ENCODE peak calls at places on chromosomes 2 and 18, in nine cellular contexts. One of them, this sample, is unnamed.

GRCh38 chr18:72181241-72181764 is 362.8 kb downstream of the CBLN2 start:
- DNase-seq in Kasumi-1: no peak
- DNase-seq in stimulated activated naive CD4-positive, alpha-beta T cell: no peak
- DNase-seq in astrocyte of the spinal cord: no peak
- DNase-seq in HT1080: no peak
- DNase-seq in hippocampal formation: no peak
- DNase-seq in HEK293T: no peak
- DNase-seq in smooth muscle cell of the brain vasculature: no peak
- DNase-seq in activated naive CD4-positive, alpha-beta T cell treated with Interleukin-2 at 50 U/mL for 16 hours: no peak
- DNase-seq in this sample: no peak

GRCh38 chr2:7612969-7613368 is 695.8 kb downstream of the RNF144A start:
- DNase-seq in Kasumi-1: no peak
- DNase-seq in stimulated activated naive CD4-positive, alpha-beta T cell: no peak
- DNase-seq in astrocyte of the spinal cord: peak
- DNase-seq in HT1080: peak
- DNase-seq in hippocampal formation: no peak
- DNase-seq in HEK293T: no peak
- DNase-seq in smooth muscle cell of the brain vasculature: no peak
- DNase-seq in activated naive CD4-positive, alpha-beta T cell treated with Interleukin-2 at 50 U/mL for 16 hours: no peak
- DNase-seq in this sample: no peak

GRCh38 chr2:128727914-128728313 is 409.2 kb upstream of the HS6ST1 start:
- DNase-seq in Kasumi-1: peak
- DNase-seq in stimulated activated naive CD4-positive, alpha-beta T cell: no peak
- DNase-seq in astrocyte of the spinal cord: peak
- DNase-seq in HT1080: peak
- DNase-seq in hippocampal formation: no peak
- DNase-seq in HEK293T: no peak
- DNase-seq in smooth muscle cell of the brain vasculature: no peak
- DNase-seq in activated naive CD4-positive, alpha-beta T cell treated with Interleukin-2 at 50 U/mL for 16 hours: no peak
- DNase-seq in this sample: no peak

GRCh38 chr2:187842978-187843847 is 289.0 kb upstream of the TFPI start:
- DNase-seq in Kasumi-1: peak
- DNase-seq in stimulated activated naive CD4-positive, alpha-beta T cell: no peak
- DNase-seq in astrocyte of the spinal cord: peak
- DNase-seq in HT1080: peak
- DNase-seq in hippocampal formation: peak
- DNase-seq in HEK293T: peak
- DNase-seq in smooth muscle cell of the brain vasculature: peak
- DNase-seq in activated naive CD4-positive, alpha-beta T cell treated with Interleukin-2 at 50 U/mL for 16 hours: no peak
- DNase-seq in this sample: peak

GRCh38 chr2:33848486-33848885 is 249.4 kb upstream of the FAM98A start:
- DNase-seq in Kasumi-1: no peak
- DNase-seq in stimulated activated naive CD4-positive, alpha-beta T cell: no peak
- DNase-seq in astrocyte of the spinal cord: peak
- DNase-seq in HT1080: peak
- DNase-seq in hippocampal formation: no peak
- DNase-seq in HEK293T: no peak
- DNase-seq in smooth muscle cell of the brain vasculature: no peak
- DNase-seq in activated naive CD4-positive, alpha-beta T cell treated with Interleukin-2 at 50 U/mL for 16 hours: no peak
- DNase-seq in this sample: no peak

GRCh38 chr2:160039166-160039903 is 23.1 kb downstream of the PLA2R1 start:
- DNase-seq in Kasumi-1: no peak
- DNase-seq in stimulated activated naive CD4-positive, alpha-beta T cell: no peak
- DNase-seq in astrocyte of the spinal cord: peak
- DNase-seq in HT1080: peak
- DNase-seq in hippocampal formation: no peak
- DNase-seq in HEK293T: no peak
- DNase-seq in smooth muscle cell of the brain vasculature: peak
- DNase-seq in activated naive CD4-positive, alpha-beta T cell treated with Interleukin-2 at 50 U/mL for 16 hours: no peak
- DNase-seq in this sample: no peak

GRCh38 chr2:181782630-181783029 is 102.3 kb upstream of the NEUROD1 start:
- DNase-seq in Kasumi-1: no peak
- DNase-seq in stimulated activated naive CD4-positive, alpha-beta T cell: no peak
- DNase-seq in astrocyte of the spinal cord: peak
- DNase-seq in HT1080: no peak
- DNase-seq in hippocampal formation: no peak
- DNase-seq in HEK293T: no peak
- DNase-seq in smooth muscle cell of the brain vasculature: no peak
- DNase-seq in activated naive CD4-positive, alpha-beta T cell treated with Interleukin-2 at 50 U/mL for 16 hours: no peak
- DNase-seq in this sample: no peak

GRCh38 chr2:151576080-151576479 is 158.2 kb downstream of the NEB start:
- DNase-seq in Kasumi-1: no peak
- DNase-seq in stimulated activated naive CD4-positive, alpha-beta T cell: no peak
- DNase-seq in astrocyte of the spinal cord: no peak
- DNase-seq in HT1080: no peak
- DNase-seq in hippocampal formation: no peak
- DNase-seq in HEK293T: no peak
- DNase-seq in smooth muscle cell of the brain vasculature: no peak
- DNase-seq in activated naive CD4-positive, alpha-beta T cell treated with Interleukin-2 at 50 U/mL for 16 hours: no peak
- DNase-seq in this sample: no peak

GRCh38 chr18:23758281-23758680 is 69.0 kb downstream of the LAMA3 start:
- DNase-seq in Kasumi-1: no peak
- DNase-seq in stimulated activated naive CD4-positive, alpha-beta T cell: no peak
- DNase-seq in astrocyte of the spinal cord: no peak
- DNase-seq in HT1080: no peak
- DNase-seq in hippocampal formation: no peak
- DNase-seq in HEK293T: no peak
- DNase-seq in smooth muscle cell of the brain vasculature: no peak
- DNase-seq in activated naive CD4-positive, alpha-beta T cell treated with Interleukin-2 at 50 U/mL for 16 hours: no peak
- DNase-seq in this sample: no peak

GRCh38 chr2:202423139-202423538 is 47.0 kb downstream of the BMPR2 start:
- DNase-seq in Kasumi-1: no peak
- DNase-seq in stimulated activated naive CD4-positive, alpha-beta T cell: no peak
- DNase-seq in astrocyte of the spinal cord: no peak
- DNase-seq in HT1080: no peak
- DNase-seq in hippocampal formation: no peak
- DNase-seq in HEK293T: no peak
- DNase-seq in smooth muscle cell of the brain vasculature: no peak
- DNase-seq in activated naive CD4-positive, alpha-beta T cell treated with Interleukin-2 at 50 U/mL for 16 hours: no peak
- DNase-seq in this sample: no peak

GRCh38 chr2:166184789-166185188 is 57.0 kb upstream of the SCN1A start:
- DNase-seq in Kasumi-1: no peak
- DNase-seq in stimulated activated naive CD4-positive, alpha-beta T cell: no peak
- DNase-seq in astrocyte of the spinal cord: no peak
- DNase-seq in HT1080: no peak
- DNase-seq in hippocampal formation: no peak
- DNase-seq in HEK293T: no peak
- DNase-seq in smooth muscle cell of the brain vasculature: no peak
- DNase-seq in activated naive CD4-positive, alpha-beta T cell treated with Interleukin-2 at 50 U/mL for 16 hours: no peak
- DNase-seq in this sample: no peak

GRCh38 chr2:108194409-108195132 is 45.2 kb upstream of the SULT1C3 start:
- DNase-seq in Kasumi-1: peak
- DNase-seq in stimulated activated naive CD4-positive, alpha-beta T cell: no peak
- DNase-seq in astrocyte of the spinal cord: no peak
- DNase-seq in HT1080: no peak
- DNase-seq in hippocampal formation: no peak
- DNase-seq in HEK293T: no peak
- DNase-seq in smooth muscle cell of the brain vasculature: no peak
- DNase-seq in activated naive CD4-positive, alpha-beta T cell treated with Interleukin-2 at 50 U/mL for 16 hours: no peak
- DNase-seq in this sample: peak

GRCh38 chr2:153536105-153536504 is 57.5 kb upstream of the RPRM start:
- DNase-seq in Kasumi-1: no peak
- DNase-seq in stimulated activated naive CD4-positive, alpha-beta T cell: no peak
- DNase-seq in astrocyte of the spinal cord: no peak
- DNase-seq in HT1080: no peak
- DNase-seq in hippocampal formation: no peak
- DNase-seq in HEK293T: no peak
- DNase-seq in smooth muscle cell of the brain vasculature: no peak
- DNase-seq in activated naive CD4-positive, alpha-beta T cell treated with Interleukin-2 at 50 U/mL for 16 hours: no peak
- DNase-seq in this sample: no peak

GRCh38 chr2:230788554-230789175 is 76.0 kb downstream of the CAB39 start:
- DNase-seq in Kasumi-1: no peak
- DNase-seq in stimulated activated naive CD4-positive, alpha-beta T cell: no peak
- DNase-seq in astrocyte of the spinal cord: no peak
- DNase-seq in HT1080: no peak
- DNase-seq in hippocampal formation: no peak
- DNase-seq in HEK293T: no peak
- DNase-seq in smooth muscle cell of the brain vasculature: no peak
- DNase-seq in activated naive CD4-positive, alpha-beta T cell treated with Interleukin-2 at 50 U/mL for 16 hours: no peak
- DNase-seq in this sample: no peak

GRCh38 chr2:191625016-191625415 is 52.9 kb upstream of the NABP1 start:
- DNase-seq in Kasumi-1: peak
- DNase-seq in stimulated activated naive CD4-positive, alpha-beta T cell: peak
- DNase-seq in astrocyte of the spinal cord: peak
- DNase-seq in HT1080: peak
- DNase-seq in hippocampal formation: no peak
- DNase-seq in HEK293T: no peak
- DNase-seq in smooth muscle cell of the brain vasculature: no peak
- DNase-seq in activated naive CD4-positive, alpha-beta T cell treated with Interleukin-2 at 50 U/mL for 16 hours: peak
- DNase-seq in this sample: no peak

GRCh38 chr2:64189167-64189566 is 44.9 kb upstream of the PELI1 start:
- DNase-seq in Kasumi-1: no peak
- DNase-seq in stimulated activated naive CD4-positive, alpha-beta T cell: no peak
- DNase-seq in astrocyte of the spinal cord: no peak
- DNase-seq in HT1080: no peak
- DNase-seq in hippocampal formation: no peak
- DNase-seq in HEK293T: no peak
- DNase-seq in smooth muscle cell of the brain vasculature: no peak
- DNase-seq in activated naive CD4-positive, alpha-beta T cell treated with Interleukin-2 at 50 U/mL for 16 hours: no peak
- DNase-seq in this sample: no peak

GRCh38 chr2:222627764-222628163 is 28.1 kb downstream of the FARSB start:
- DNase-seq in Kasumi-1: no peak
- DNase-seq in stimulated activated naive CD4-positive, alpha-beta T cell: no peak
- DNase-seq in astrocyte of the spinal cord: peak
- DNase-seq in HT1080: no peak
- DNase-seq in hippocampal formation: no peak
- DNase-seq in HEK293T: no peak
- DNase-seq in smooth muscle cell of the brain vasculature: peak
- DNase-seq in activated naive CD4-positive, alpha-beta T cell treated with Interleukin-2 at 50 U/mL for 16 hours: no peak
- DNase-seq in this sample: no peak

GRCh38 chr18:26696318-26696717 is 148.0 kb upstream of the KCTD1 start:
- DNase-seq in Kasumi-1: no peak
- DNase-seq in stimulated activated naive CD4-positive, alpha-beta T cell: no peak
- DNase-seq in astrocyte of the spinal cord: no peak
- DNase-seq in HT1080: no peak
- DNase-seq in hippocampal formation: no peak
- DNase-seq in HEK293T: no peak
- DNase-seq in smooth muscle cell of the brain vasculature: no peak
- DNase-seq in activated naive CD4-positive, alpha-beta T cell treated with Interleukin-2 at 50 U/mL for 16 hours: no peak
- DNase-seq in this sample: no peak

GRCh38 chr2:157367704-157368103 is 42.1 kb upstream of the ERMN start:
- DNase-seq in Kasumi-1: no peak
- DNase-seq in stimulated activated naive CD4-positive, alpha-beta T cell: no peak
- DNase-seq in astrocyte of the spinal cord: no peak
- DNase-seq in HT1080: no peak
- DNase-seq in hippocampal formation: no peak
- DNase-seq in HEK293T: no peak
- DNase-seq in smooth muscle cell of the brain vasculature: no peak
- DNase-seq in activated naive CD4-positive, alpha-beta T cell treated with Interleukin-2 at 50 U/mL for 16 hours: no peak
- DNase-seq in this sample: no peak

GRCh38 chr2:42810971-42811865 is 18.8 kb upstream of the HAAO start:
- DNase-seq in Kasumi-1: peak
- DNase-seq in stimulated activated naive CD4-positive, alpha-beta T cell: peak
- DNase-seq in astrocyte of the spinal cord: peak
- DNase-seq in HT1080: no peak
- DNase-seq in hippocampal formation: peak
- DNase-seq in HEK293T: peak
- DNase-seq in smooth muscle cell of the brain vasculature: peak
- DNase-seq in activated naive CD4-positive, alpha-beta T cell treated with Interleukin-2 at 50 U/mL for 16 hours: peak
- DNase-seq in this sample: no peak

GRCh38 chr18:13573750-13574149 is 152.6 kb downstream of the FAM210A start:
- DNase-seq in Kasumi-1: no peak
- DNase-seq in stimulated activated naive CD4-positive, alpha-beta T cell: no peak
- DNase-seq in astrocyte of the spinal cord: no peak
- DNase-seq in HT1080: no peak
- DNase-seq in hippocampal formation: no peak
- DNase-seq in HEK293T: no peak
- DNase-seq in smooth muscle cell of the brain vasculature: no peak
- DNase-seq in activated naive CD4-positive, alpha-beta T cell treated with Interleukin-2 at 50 U/mL for 16 hours: no peak
- DNase-seq in this sample: no peak

GRCh38 chr2:44974064-44974715 is 32.7 kb downstream of the SIX3 start:
- DNase-seq in Kasumi-1: peak
- DNase-seq in stimulated activated naive CD4-positive, alpha-beta T cell: no peak
- DNase-seq in astrocyte of the spinal cord: no peak
- DNase-seq in HT1080: peak
- DNase-seq in hippocampal formation: no peak
- DNase-seq in HEK293T: peak
- DNase-seq in smooth muscle cell of the brain vasculature: no peak
- DNase-seq in activated naive CD4-positive, alpha-beta T cell treated with Interleukin-2 at 50 U/mL for 16 hours: no peak
- DNase-seq in this sample: peak

GRCh38 chr2:162030363-162030762 is 43.7 kb downstream of the DPP4 start:
- DNase-seq in Kasumi-1: no peak
- DNase-seq in stimulated activated naive CD4-positive, alpha-beta T cell: no peak
- DNase-seq in astrocyte of the spinal cord: no peak
- DNase-seq in HT1080: no peak
- DNase-seq in hippocampal formation: no peak
- DNase-seq in HEK293T: no peak
- DNase-seq in smooth muscle cell of the brain vasculature: no peak
- DNase-seq in activated naive CD4-positive, alpha-beta T cell treated with Interleukin-2 at 50 U/mL for 16 hours: no peak
- DNase-seq in this sample: no peak

GRCh38 chr18:12236934-12237832 is 17.0 kb upstream of the CIDEA start:
- DNase-seq in Kasumi-1: peak
- DNase-seq in stimulated activated naive CD4-positive, alpha-beta T cell: peak
- DNase-seq in astrocyte of the spinal cord: peak
- DNase-seq in HT1080: peak
- DNase-seq in hippocampal formation: peak
- DNase-seq in HEK293T: peak
- DNase-seq in smooth muscle cell of the brain vasculature: no peak
- DNase-seq in activated naive CD4-positive, alpha-beta T cell treated with Interleukin-2 at 50 U/mL for 16 hours: peak
- DNase-seq in this sample: peak

GRCh38 chr2:43605079-43605655 is 9.3 kb upstream of the THADA start:
- DNase-seq in Kasumi-1: peak
- DNase-seq in stimulated activated naive CD4-positive, alpha-beta T cell: no peak
- DNase-seq in astrocyte of the spinal cord: peak
- DNase-seq in HT1080: peak
- DNase-seq in hippocampal formation: peak
- DNase-seq in HEK293T: peak
- DNase-seq in smooth muscle cell of the brain vasculature: no peak
- DNase-seq in activated naive CD4-positive, alpha-beta T cell treated with Interleukin-2 at 50 U/mL for 16 hours: peak
- DNase-seq in this sample: peak

GRCh38 chr2:37985333-37985732 is 60.2 kb downstream of the RMDN2 start:
- DNase-seq in Kasumi-1: no peak
- DNase-seq in stimulated activated naive CD4-positive, alpha-beta T cell: no peak
- DNase-seq in astrocyte of the spinal cord: peak
- DNase-seq in HT1080: peak
- DNase-seq in hippocampal formation: no peak
- DNase-seq in HEK293T: no peak
- DNase-seq in smooth muscle cell of the brain vasculature: no peak
- DNase-seq in activated naive CD4-positive, alpha-beta T cell treated with Interleukin-2 at 50 U/mL for 16 hours: no peak
- DNase-seq in this sample: no peak

GRCh38 chr2:224987733-224988132 is 54.5 kb downstream of the DOCK10 start:
- DNase-seq in Kasumi-1: no peak
- DNase-seq in stimulated activated naive CD4-positive, alpha-beta T cell: no peak
- DNase-seq in astrocyte of the spinal cord: peak
- DNase-seq in HT1080: peak
- DNase-seq in hippocampal formation: no peak
- DNase-seq in HEK293T: no peak
- DNase-seq in smooth muscle cell of the brain vasculature: no peak
- DNase-seq in activated naive CD4-positive, alpha-beta T cell treated with Interleukin-2 at 50 U/mL for 16 hours: no peak
- DNase-seq in this sample: no peak

GRCh38 chr18:57768557-57769326 is 34.4 kb downstream of the ATP8B1 start:
- DNase-seq in Kasumi-1: no peak
- DNase-seq in stimulated activated naive CD4-positive, alpha-beta T cell: no peak
- DNase-seq in astrocyte of the spinal cord: peak
- DNase-seq in HT1080: peak
- DNase-seq in hippocampal formation: no peak
- DNase-seq in HEK293T: no peak
- DNase-seq in smooth muscle cell of the brain vasculature: no peak
- DNase-seq in activated naive CD4-positive, alpha-beta T cell treated with Interleukin-2 at 50 U/mL for 16 hours: no peak
- DNase-seq in this sample: peak

GRCh38 chr2:189369566-189369965 is 71.7 kb upstream of the WDR75 start:
- DNase-seq in Kasumi-1: no peak
- DNase-seq in stimulated activated naive CD4-positive, alpha-beta T cell: no peak
- DNase-seq in astrocyte of the spinal cord: peak
- DNase-seq in HT1080: peak
- DNase-seq in hippocampal formation: no peak
- DNase-seq in HEK293T: no peak
- DNase-seq in smooth muscle cell of the brain vasculature: no peak
- DNase-seq in activated naive CD4-positive, alpha-beta T cell treated with Interleukin-2 at 50 U/mL for 16 hours: no peak
- DNase-seq in this sample: no peak

GRCh38 chr2:216222650-216223352 is 113.7 kb downstream of the XRCC5 start:
- DNase-seq in Kasumi-1: no peak
- DNase-seq in stimulated activated naive CD4-positive, alpha-beta T cell: no peak
- DNase-seq in astrocyte of the spinal cord: peak
- DNase-seq in HT1080: peak
- DNase-seq in hippocampal formation: no peak
- DNase-seq in HEK293T: no peak
- DNase-seq in smooth muscle cell of the brain vasculature: no peak
- DNase-seq in activated naive CD4-positive, alpha-beta T cell treated with Interleukin-2 at 50 U/mL for 16 hours: no peak
- DNase-seq in this sample: no peak

GRCh38 chr18:61892683-61893303 is at the start of gene RNF152:
- DNase-seq in Kasumi-1: peak
- DNase-seq in stimulated activated naive CD4-positive, alpha-beta T cell: peak
- DNase-seq in astrocyte of the spinal cord: peak
- DNase-seq in HT1080: no peak
- DNase-seq in hippocampal formation: no peak
- DNase-seq in HEK293T: peak
- DNase-seq in smooth muscle cell of the brain vasculature: no peak
- DNase-seq in activated naive CD4-positive, alpha-beta T cell treated with Interleukin-2 at 50 U/mL for 16 hours: peak
- DNase-seq in this sample: no peak